ENCODE peak calls at places on chromosomes 13 and 19, in eight cellular contexts. One of them, this sample, is unnamed.

GRCh38 chr19:13381827-13382632 is 124.2 kb downstream of the CACNA1A start:
- DNase-seq in mammary epithelial cell: no peak
- DNase-seq in CD4-positive, alpha-beta T cell: no peak
- DNase-seq in suprapubic skin: no peak
- DNase-seq in AG04450: no peak
- DNase-seq in OCI-LY7: no peak
- DNase-seq in adrenal gland: no peak
- DNase-seq in progenitor cell of endocrine pancreas: no peak
- DNase-seq in this sample: no peak

GRCh38 chr19:32822916-32823746 is 46.4 kb downstream of the SLC7A9 start:
- DNase-seq in AG04450: no peak
- DNase-seq in CD4-positive, alpha-beta T cell: no peak
- DNase-seq in mammary epithelial cell: no peak
- DNase-seq in OCI-LY7: no peak
- DNase-seq in adrenal gland: no peak
- DNase-seq in suprapubic skin: peak; percentile 65
- DNase-seq in progenitor cell of endocrine pancreas: no peak
- DNase-seq in this sample: no peak

GRCh38 chr19:48799358-48800300 is 11.2 kb downstream of the BCAT2 start:
- DNase-seq in AG04450: no peak
- DNase-seq in CD4-positive, alpha-beta T cell: no peak
- DNase-seq in adrenal gland: no peak
- DNase-seq in mammary epithelial cell: no peak
- DNase-seq in suprapubic skin: no peak
- DNase-seq in OCI-LY7: no peak
- DNase-seq in progenitor cell of endocrine pancreas: no peak
- DNase-seq in this sample: no peak

GRCh38 chr19:12794196-12794921 is 3.1 kb downstream of the JUNB start:
- DNase-seq in progenitor cell of endocrine pancreas: no peak
- DNase-seq in AG04450: no peak
- DNase-seq in mammary epithelial cell: no peak
- DNase-seq in adrenal gland: peak; percentile 50
- DNase-seq in OCI-LY7: no peak
- DNase-seq in suprapubic skin: no peak
- DNase-seq in CD4-positive, alpha-beta T cell: no peak
- DNase-seq in this sample: no peak

GRCh38 chr13:97385854-97386253 is 48.1 kb upstream of the RAP2A start:
- DNase-seq in mammary epithelial cell: peak; percentile 62
- DNase-seq in suprapubic skin: no peak
- DNase-seq in progenitor cell of endocrine pancreas: no peak
- DNase-seq in CD4-positive, alpha-beta T cell: no peak
- DNase-seq in adrenal gland: no peak
- DNase-seq in AG04450: no peak
- DNase-seq in OCI-LY7: no peak
- DNase-seq in this sample: no peak

GRCh38 chr19:35755550-35756371 is 1.1 kb downstream of the HSPB6 start:
- DNase-seq in AG04450: no peak
- DNase-seq in progenitor cell of endocrine pancreas: no peak
- DNase-seq in suprapubic skin: peak; percentile 93
- DNase-seq in adrenal gland: peak; percentile 93
- DNase-seq in mammary epithelial cell: no peak
- DNase-seq in CD4-positive, alpha-beta T cell: peak; percentile 63
- DNase-seq in OCI-LY7: no peak
- DNase-seq in this sample: no peak

GRCh38 chr13:72259528-72259927 is 392.5 kb upstream of the DACH1 start:
- DNase-seq in progenitor cell of endocrine pancreas: no peak
- DNase-seq in mammary epithelial cell: no peak
- DNase-seq in suprapubic skin: no peak
- DNase-seq in CD4-positive, alpha-beta T cell: no peak
- DNase-seq in adrenal gland: no peak
- DNase-seq in OCI-LY7: no peak
- DNase-seq in AG04450: no peak
- DNase-seq in this sample: no peak

GRCh38 chr13:108961542-108962125 is 332.2 kb downstream of the MYO16 start:
- DNase-seq in mammary epithelial cell: peak; percentile 50
- DNase-seq in suprapubic skin: no peak
- DNase-seq in OCI-LY7: peak; percentile 47
- DNase-seq in AG04450: no peak
- DNase-seq in progenitor cell of endocrine pancreas: no peak
- DNase-seq in CD4-positive, alpha-beta T cell: no peak
- DNase-seq in adrenal gland: peak; percentile 19
- DNase-seq in this sample: peak; percentile 53

GRCh38 chr19:35403116-35403760 is 32.4 kb downstream of the GPR42 start:
- DNase-seq in CD4-positive, alpha-beta T cell: no peak
- DNase-seq in OCI-LY7: no peak
- DNase-seq in suprapubic skin: no peak
- DNase-seq in progenitor cell of endocrine pancreas: no peak
- DNase-seq in adrenal gland: no peak
- DNase-seq in mammary epithelial cell: no peak
- DNase-seq in AG04450: no peak
- DNase-seq in this sample: no peak

GRCh38 chr19:2327773-2328400 is 499 bp downstream of the LSM7 start:
- DNase-seq in adrenal gland: peak; percentile 54
- DNase-seq in progenitor cell of endocrine pancreas: no peak
- DNase-seq in suprapubic skin: no peak
- DNase-seq in OCI-LY7: peak; percentile 89
- DNase-seq in AG04450: peak; percentile 29
- DNase-seq in mammary epithelial cell: peak; percentile 78
- DNase-seq in CD4-positive, alpha-beta T cell: no peak
- DNase-seq in this sample: peak; percentile 89

GRCh38 chr13:97539651-97540230 is 105.8 kb downstream of the RAP2A start:
- DNase-seq in OCI-LY7: no peak
- DNase-seq in AG04450: no peak
- DNase-seq in CD4-positive, alpha-beta T cell: no peak
- DNase-seq in adrenal gland: no peak
- DNase-seq in suprapubic skin: no peak
- DNase-seq in mammary epithelial cell: peak; percentile 19
- DNase-seq in progenitor cell of endocrine pancreas: no peak
- DNase-seq in this sample: no peak

GRCh38 chr19:18861235-18861634 is 29.5 kb downstream of the UPF1 start:
- DNase-seq in AG04450: no peak
- DNase-seq in suprapubic skin: no peak
- DNase-seq in OCI-LY7: peak; percentile 45
- DNase-seq in mammary epithelial cell: no peak
- DNase-seq in adrenal gland: no peak
- DNase-seq in progenitor cell of endocrine pancreas: no peak
- DNase-seq in CD4-positive, alpha-beta T cell: no peak
- DNase-seq in this sample: no peak

GRCh38 chr13:37136633-37137032 is 31.2 kb upstream of the CSNK1A1L start:
- DNase-seq in CD4-positive, alpha-beta T cell: no peak
- DNase-seq in adrenal gland: no peak
- DNase-seq in OCI-LY7: no peak
- DNase-seq in suprapubic skin: no peak
- DNase-seq in progenitor cell of endocrine pancreas: no peak
- DNase-seq in mammary epithelial cell: no peak
- DNase-seq in AG04450: no peak
- DNase-seq in this sample: no peak

GRCh38 chr19:17475541-17476115 is 5.3 kb downstream of the SLC27A1 start:
- DNase-seq in OCI-LY7: no peak
- DNase-seq in progenitor cell of endocrine pancreas: no peak
- DNase-seq in adrenal gland: peak; percentile 54
- DNase-seq in CD4-positive, alpha-beta T cell: no peak
- DNase-seq in mammary epithelial cell: peak; percentile 95
- DNase-seq in suprapubic skin: no peak
- DNase-seq in AG04450: no peak
- DNase-seq in this sample: no peak

GRCh38 chr19:35636651-35637050 is 4.9 kb upstream of the ETV2 start:
- DNase-seq in AG04450: no peak
- DNase-seq in suprapubic skin: no peak
- DNase-seq in CD4-positive, alpha-beta T cell: no peak
- DNase-seq in progenitor cell of endocrine pancreas: no peak
- DNase-seq in mammary epithelial cell: no peak
- DNase-seq in OCI-LY7: no peak
- DNase-seq in adrenal gland: no peak
- DNase-seq in this sample: no peak

GRCh38 chr13:110179116-110179857 is 127.7 kb downstream of the COL4A1 start:
- DNase-seq in mammary epithelial cell: no peak
- DNase-seq in suprapubic skin: no peak
- DNase-seq in progenitor cell of endocrine pancreas: no peak
- DNase-seq in adrenal gland: no peak
- DNase-seq in AG04450: no peak
- DNase-seq in CD4-positive, alpha-beta T cell: no peak
- DNase-seq in OCI-LY7: no peak
- DNase-seq in this sample: no peak

GRCh38 chr13:41389580-41389979 is 67.8 kb upstream of the RGCC start:
- DNase-seq in mammary epithelial cell: no peak
- DNase-seq in adrenal gland: no peak
- DNase-seq in progenitor cell of endocrine pancreas: no peak
- DNase-seq in OCI-LY7: no peak
- DNase-seq in AG04450: no peak
- DNase-seq in suprapubic skin: no peak
- DNase-seq in CD4-positive, alpha-beta T cell: no peak
- DNase-seq in this sample: no peak
- TF ChIP-seq CTCF in mammary epithelial cell: no peak
- TF ChIP-seq CTCF in adrenal gland: no peak
- TF ChIP-seq CTCF in progenitor cell of endocrine pancreas: no peak
- TF ChIP-seq CTCF in OCI-LY7: no peak
- TF ChIP-seq CTCF in AG04450: no peak
- TF ChIP-seq CTCF in suprapubic skin: no peak
- TF ChIP-seq CTCF in CD4-positive, alpha-beta T cell: no peak
- TF ChIP-seq CTCF in this sample: no peak

GRCh38 chr19:3968556-3969434 is 2.1 kb downstream of the DAPK3 start:
- DNase-seq in OCI-LY7: no peak
- DNase-seq in adrenal gland: peak; percentile 59
- DNase-seq in suprapubic skin: peak; percentile 90
- DNase-seq in CD4-positive, alpha-beta T cell: no peak
- DNase-seq in AG04450: peak; percentile 100
- DNase-seq in progenitor cell of endocrine pancreas: peak; percentile 71
- DNase-seq in mammary epithelial cell: peak; percentile 92
- DNase-seq in this sample: no peak

GRCh38 chr19:3970808-3971598 is at the start of gene DAPK3:
- DNase-seq in OCI-LY7: peak; percentile 99
- DNase-seq in adrenal gland: peak; percentile 98
- DNase-seq in CD4-positive, alpha-beta T cell: peak; percentile 92
- DNase-seq in AG04450: peak; percentile 95
- DNase-seq in suprapubic skin: peak; percentile 99
- DNase-seq in mammary epithelial cell: peak; percentile 99
- DNase-seq in progenitor cell of endocrine pancreas: peak; percentile 97
- DNase-seq in this sample: peak; percentile 98

GRCh38 chr19:3970313-3970807 is 539 bp downstream of the DAPK3 start:
- DNase-seq in progenitor cell of endocrine pancreas: peak; percentile 8
- DNase-seq in OCI-LY7: no peak
- DNase-seq in mammary epithelial cell: no peak
- DNase-seq in adrenal gland: no peak
- DNase-seq in CD4-positive, alpha-beta T cell: no peak
- DNase-seq in AG04450: no peak
- DNase-seq in suprapubic skin: no peak
- DNase-seq in this sample: no peak

GRCh38 chr19:3966051-3967017 is 4.6 kb downstream of the DAPK3 start:
- DNase-seq in AG04450: no peak
- DNase-seq in OCI-LY7: no peak
- DNase-seq in progenitor cell of endocrine pancreas: no peak
- DNase-seq in CD4-positive, alpha-beta T cell: no peak
- DNase-seq in mammary epithelial cell: no peak
- DNase-seq in suprapubic skin: no peak
- DNase-seq in adrenal gland: no peak
- DNase-seq in this sample: no peak

GRCh38 chr19:3969435-3970312 is 1.2 kb downstream of the DAPK3 start:
- DNase-seq in AG04450: peak; percentile 62
- DNase-seq in adrenal gland: no peak
- DNase-seq in suprapubic skin: no peak
- DNase-seq in OCI-LY7: no peak
- DNase-seq in CD4-positive, alpha-beta T cell: no peak
- DNase-seq in mammary epithelial cell: peak; percentile 95
- DNase-seq in progenitor cell of endocrine pancreas: peak; percentile 18
- DNase-seq in this sample: no peak
- TF ChIP-seq CTCF in AG04450: peak; percentile 34
- TF ChIP-seq CTCF in adrenal gland: no peak
- TF ChIP-seq CTCF in suprapubic skin: no peak
- TF ChIP-seq CTCF in OCI-LY7: peak; percentile 18
- TF ChIP-seq CTCF in CD4-positive, alpha-beta T cell: no peak
- TF ChIP-seq CTCF in mammary epithelial cell: peak; percentile 31
- TF ChIP-seq CTCF in progenitor cell of endocrine pancreas: peak; percentile 16
- TF ChIP-seq CTCF in this sample: no peak

DNA sequence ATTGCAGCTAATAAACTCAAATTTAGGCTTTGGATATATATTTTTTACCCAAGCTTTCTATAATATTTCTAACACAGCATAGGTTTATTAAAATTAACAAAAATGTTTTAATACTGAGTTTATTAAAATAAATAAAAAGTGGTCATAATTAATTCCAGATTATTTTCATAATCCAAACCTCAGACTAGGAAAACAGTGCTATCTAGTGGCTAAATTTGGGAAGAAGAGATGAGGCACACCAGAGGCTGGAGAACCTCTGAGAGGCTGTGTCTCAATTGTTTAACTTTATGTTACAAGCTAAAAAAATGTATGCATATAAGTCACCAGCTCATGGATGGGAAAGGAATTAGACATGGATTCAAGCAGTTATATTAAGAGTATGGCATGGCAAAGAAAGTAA is 392.5 kb downstream of the DIAPH3 start:
- DNase-seq in suprapubic skin: no peak
- DNase-seq in adrenal gland: no peak
- DNase-seq in CD4-positive, alpha-beta T cell: no peak
- DNase-seq in OCI-LY7: no peak
- DNase-seq in mammary epithelial cell: no peak
- DNase-seq in progenitor cell of endocrine pancreas: no peak
- DNase-seq in AG04450: no peak
- DNase-seq in this sample: no peak
- TF ChIP-seq CTCF in suprapubic skin: peak; percentile 33
- TF ChIP-seq CTCF in adrenal gland: peak; percentile 33
- TF ChIP-seq CTCF in CD4-positive, alpha-beta T cell: no peak
- TF ChIP-seq CTCF in OCI-LY7: peak; percentile 62
- TF ChIP-seq CTCF in mammary epithelial cell: peak; percentile 68
- TF ChIP-seq CTCF in progenitor cell of endocrine pancreas: peak; percentile 66
- TF ChIP-seq CTCF in AG04450: peak; percentile 81
- TF ChIP-seq CTCF in this sample: peak; percentile 41

GRCh38 chr13:26133286-26133685 is 81.5 kb upstream of the SHISA2 start:
- DNase-seq in AG04450: no peak
- DNase-seq in mammary epithelial cell: no peak
- DNase-seq in adrenal gland: no peak
- DNase-seq in CD4-positive, alpha-beta T cell: no peak
- DNase-seq in suprapubic skin: no peak
- DNase-seq in OCI-LY7: no peak
- DNase-seq in progenitor cell of endocrine pancreas: no peak
- DNase-seq in this sample: no peak

GRCh38 chr13:26132756-26133155 is 80.9 kb upstream of the SHISA2 start:
- DNase-seq in adrenal gland: peak; percentile 30
- DNase-seq in CD4-positive, alpha-beta T cell: no peak
- DNase-seq in OCI-LY7: no peak
- DNase-seq in suprapubic skin: no peak
- DNase-seq in mammary epithelial cell: peak; percentile 3
- DNase-seq in AG04450: no peak
- DNase-seq in progenitor cell of endocrine pancreas: no peak
- DNase-seq in this sample: no peak

GRCh38 chr13:26128676-26129075 is 76.9 kb upstream of the SHISA2 start:
- DNase-seq in OCI-LY7: no peak
- DNase-seq in mammary epithelial cell: peak; percentile 1
- DNase-seq in AG04450: no peak
- DNase-seq in adrenal gland: no peak
- DNase-seq in suprapubic skin: no peak
- DNase-seq in CD4-positive, alpha-beta T cell: no peak
- DNase-seq in progenitor cell of endocrine pancreas: no peak
- DNase-seq in this sample: no peak

GRCh38 chr13:26133851-26134250 is 82.0 kb upstream of the SHISA2 start:
- DNase-seq in CD4-positive, alpha-beta T cell: no peak
- DNase-seq in adrenal gland: no peak
- DNase-seq in AG04450: no peak
- DNase-seq in OCI-LY7: no peak
- DNase-seq in suprapubic skin: no peak
- DNase-seq in progenitor cell of endocrine pancreas: no peak
- DNase-seq in mammary epithelial cell: no peak
- DNase-seq in this sample: no peak
- TF ChIP-seq CTCF in CD4-positive, alpha-beta T cell: no peak
- TF ChIP-seq CTCF in adrenal gland: no peak
- TF ChIP-seq CTCF in AG04450: no peak
- TF ChIP-seq CTCF in OCI-LY7: peak; percentile 23
- TF ChIP-seq CTCF in suprapubic skin: no peak
- TF ChIP-seq CTCF in progenitor cell of endocrine pancreas: peak; percentile 7
- TF ChIP-seq CTCF in mammary epithelial cell: no peak
- TF ChIP-seq CTCF in this sample: no peak

This sample was measured in GM13977.